ENCODE peak calls at places on chromosomes 12 and 14, in eight cellular contexts. H, N, R, V, A, C, Q and G are unnamed samples.

GRCh38 chr14:41986726-41987125 is 380.1 kb downstream of the LRFN5 start:
- DNase-seq in V (no peak), R (no peak), Q (peak), A (no peak), C (no peak), N (no peak), H (no peak), G (no peak)

GRCh38 chr12:124524231-124524925 is 43.0 kb downstream of the NCOR2 start:
- DNase-seq in C (no peak), H (no peak), N (no peak), A (no peak), R (no peak), Q (peak), V (no peak), G (peak)

GRCh38 chr12:76863811-76864210 is 15.0 kb downstream of the CSRP2 start:
- DNase-seq in N (no peak), R (no peak), H (no peak), V (no peak), A (no peak), Q (no peak), C (no peak), G (no peak)

GRCh38 chr12:48978291-48978740 is at the start of gene WNT1:
- DNase-seq in A (peak), N (no peak), C (no peak), H (no peak), V (no peak), R (no peak), Q (no peak), G (no peak)

GRCh38 chr12:28879379-28879778 is 269.7 kb upstream of the FAR2 start:
- DNase-seq in N (no peak), A (no peak), V (no peak), Q (no peak), H (no peak), C (no peak), R (no peak), G (no peak)

GRCh38 chr14:67167420-67168109 is 21.7 kb upstream of the GARIN2 start:
- DNase-seq in Q (peak), A (no peak), R (no peak), C (no peak), N (no peak), V (no peak), H (no peak), G (no peak)

GRCh38 chr12:55019784-55020183 is at the start of gene NEUROD4:
- DNase-seq in C (peak), R (peak), A (no peak), Q (peak), V (no peak), H (peak), N (no peak), G (peak)

GRCh38 chr12:29333178-29333577 is 47.8 kb downstream of the ERGIC2 start:
- DNase-seq in C (no peak), H (no peak), Q (no peak), A (no peak), R (no peak), V (no peak), N (no peak), G (no peak)

GRCh38 chr12:42756841-42757661 is 167.5 kb upstream of the PRICKLE1 start:
- DNase-seq in V (no peak), Q (peak), A (no peak), C (no peak), H (no peak), N (no peak), R (no peak), G (peak)

GRCh38 chr14:51004352-51004800 is 60.1 kb upstream of the PYGL start:
- DNase-seq in A (no peak), C (peak), H (no peak), V (no peak), R (no peak), Q (no peak), N (peak), G (no peak)

GRCh38 chr14:23415821-23416480 is 7.9 kb upstream of the MYH6 start:
- DNase-seq in Q (no peak), R (no peak), V (no peak), N (no peak), H (no peak), C (no peak), A (no peak), G (no peak)

GRCh38 chr12:107515446-107515958 is 170.1 kb upstream of the PWP1 start:
- DNase-seq in C (no peak), V (no peak), A (no peak), N (no peak), Q (peak), H (no peak), R (no peak), G (peak)

GRCh38 chr14:103744621-103745395 is 29.2 kb downstream of the ZFYVE21 start:
- DNase-seq in Q (no peak), R (no peak), H (no peak), N (no peak), V (no peak), A (no peak), C (no peak), G (no peak)

GRCh38 chr12:62631531-62632520 is 165.2 kb downstream of the MON2 start:
- DNase-seq in A (peak), H (peak), R (peak), N (peak), V (peak), C (peak), Q (peak), G (peak)

GRCh38 chr12:53096761-53097160 is 706 bp upstream of the IGFBP6 start:
- DNase-seq in H (no peak), N (no peak), R (no peak), Q (no peak), V (no peak), C (no peak), A (no peak), G (no peak)

GRCh38 chr12:92378682-92379479 is 233.2 kb upstream of the BTG1 start:
- DNase-seq in V (no peak), H (no peak), N (no peak), R (no peak), A (no peak), Q (no peak), C (no peak), G (no peak)

GRCh38 chr12:44317651-44318126 is 481.8 kb downstream of the TMEM117 start:
- DNase-seq in A (peak), N (no peak), R (no peak), H (no peak), C (no peak), Q (peak), V (no peak), G (peak)

GRCh38 chr12:42407306-42407705 is 81.3 kb downstream of the PPHLN1 start:
- DNase-seq in A (no peak), H (no peak), Q (no peak), V (no peak), N (no peak), R (no peak), C (no peak), G (no peak)

GRCh38 chr12:48796976-48797375 is 8.1 kb upstream of the ADCY6 start:
- DNase-seq in Q (no peak), C (no peak), R (no peak), N (no peak), A (no peak), H (no peak), V (no peak), G (no peak)

GRCh38 chr14:25150934-25151790 is 101.2 kb upstream of the STXBP6 start:
- DNase-seq in C (no peak), H (no peak), Q (peak), V (no peak), R (no peak), N (no peak), A (peak), G (no peak)

GRCh38 chr14:31895206-31895605 is 181.9 kb upstream of the ARHGAP5 start:
- DNase-seq in R (no peak), H (no peak), Q (peak), A (no peak), N (no peak), C (no peak), V (no peak), G (peak)

GRCh38 chr12:58393152-58393551 is 451.8 kb downstream of the ATP23 start:
- DNase-seq in C (no peak), V (no peak), H (no peak), R (no peak), A (no peak), Q (no peak), N (no peak), G (no peak)

GRCh38 chr14:44567997-44568396 is 60.9 kb upstream of the FSCB start:
- DNase-seq in R (no peak), V (no peak), A (no peak), N (no peak), H (no peak), C (no peak), Q (no peak), G (no peak)

GRCh38 chr12:114400925-114401324 is 5.0 kb downstream of the TBX5 start:
- DNase-seq in N (no peak), Q (peak), H (no peak), A (no peak), V (no peak), C (no peak), R (no peak), G (peak)

GRCh38 chr12:7113389-7113871 is 4.4 kb upstream of the C1RL start:
- DNase-seq in A (peak), V (peak), Q (peak), R (no peak), C (no peak), N (peak), H (no peak), G (no peak)

GRCh38 chr12:124217508-124217981 is 77.3 kb upstream of the RFLNA start:
- DNase-seq in Q (no peak), H (no peak), C (no peak), A (peak), R (no peak), V (no peak), N (no peak), G (no peak)

GRCh38 chr12:27549801-27550652 is 26.0 kb downstream of the PPFIBP1 start:
- DNase-seq in H (no peak), R (peak), A (no peak), V (peak), Q (peak), N (peak), C (peak), G (peak)

GRCh38 chr14:61812347-61813100 is 50.3 kb downstream of the SNAPC1 start:
- DNase-seq in R (no peak), A (peak), V (no peak), H (no peak), C (no peak), N (no peak), Q (peak), G (no peak)

GRCh38 chr14:85444685-85445084 is 85.3 kb upstream of the FLRT2 start:
- DNase-seq in N (no peak), Q (peak), A (peak), V (no peak), R (peak), C (no peak), H (no peak), G (no peak)

GRCh38 chr14:68813318-68813838 is 20.5 kb upstream of the ZFP36L1 start:
- DNase-seq in V (peak), Q (no peak), A (no peak), R (no peak), C (no peak), H (no peak), N (no peak), G (no peak)

GRCh38 chr14:95394981-95395737 is 75.5 kb upstream of the CLMN start:
- DNase-seq in Q (no peak), A (no peak), V (no peak), H (peak), R (no peak), N (no peak), C (no peak), G (no peak)

GRCh38 chr12:6761849-6762248 is 4.3 kb upstream of the PTMS start:
- DNase-seq in N (no peak), Q (no peak), C (no peak), V (no peak), R (no peak), A (no peak), H (no peak), G (no peak)

GRCh38 chr12:2768224-2768961 is 26.4 kb upstream of the FKBP4 start:
- DNase-seq in C (no peak), N (no peak), A (no peak), Q (no peak), V (no peak), R (no peak), H (no peak), G (no peak)

GRCh38 chr12:2765052-2765451 is 29.7 kb upstream of the FKBP4 start:
- DNase-seq in R (no peak), C (no peak), A (no peak), Q (no peak), V (no peak), N (no peak), H (no peak), G (no peak)

GRCh38 chr12:2769866-2770533 is 24.8 kb upstream of the FKBP4 start:
- DNase-seq in A (no peak), H (no peak), V (no peak), Q (no peak), R (no peak), N (peak), C (no peak), G (no peak)

GRCh38 chr12:2764398-2764797 is 30.4 kb upstream of the FKBP4 start:
- DNase-seq in N (no peak), C (no peak), V (no peak), R (no peak), Q (no peak), H (no peak), A (no peak), G (no peak)

GRCh38 chr12:2765608-2766007 is 29.2 kb upstream of the FKBP4 start:
- DNase-seq in V (no peak), N (no peak), C (no peak), H (no peak), Q (no peak), A (no peak), R (no peak), G (no peak)
- H3K27ac ChIP-seq in V (no peak), N (no peak), C (no peak), H (no peak), Q (no peak), A (no peak), R (no peak), G (no peak)

GRCh38 chr14:75522224-75522764 is at the start of gene BATF:
- DNase-seq in A (no peak), C (peak), Q (no peak), H (no peak), V (no peak), R (no peak), N (peak), G (no peak)

GRCh38 chr14:75522919-75523318 is 650 bp downstream of the BATF start:
- DNase-seq in V (no peak), C (no peak), H (no peak), N (no peak), R (no peak), A (no peak), Q (no peak), G (no peak)

GRCh38 chr14:75519826-75520692 is 2.2 kb upstream of the BATF start:
- DNase-seq in A (no peak), R (no peak), N (no peak), Q (peak), V (no peak), H (no peak), C (no peak), G (peak)

GRCh38 chr14:75520852-75521251 is 1.4 kb upstream of the BATF start:
- DNase-seq in R (no peak), H (no peak), Q (no peak), C (no peak), V (no peak), N (no peak), A (no peak), G (no peak)

GRCh38 chr14:75521415-75522199 is 662 bp upstream of the BATF start:
- DNase-seq in R (no peak), A (no peak), H (no peak), N (no peak), Q (no peak), C (no peak), V (no peak), G (no peak)
- H3K4me3 ChIP-seq in R (no peak), A (no peak), H (no peak), N (peak), Q (no peak), C (no peak), V (no peak), G (no peak)

DNA sequence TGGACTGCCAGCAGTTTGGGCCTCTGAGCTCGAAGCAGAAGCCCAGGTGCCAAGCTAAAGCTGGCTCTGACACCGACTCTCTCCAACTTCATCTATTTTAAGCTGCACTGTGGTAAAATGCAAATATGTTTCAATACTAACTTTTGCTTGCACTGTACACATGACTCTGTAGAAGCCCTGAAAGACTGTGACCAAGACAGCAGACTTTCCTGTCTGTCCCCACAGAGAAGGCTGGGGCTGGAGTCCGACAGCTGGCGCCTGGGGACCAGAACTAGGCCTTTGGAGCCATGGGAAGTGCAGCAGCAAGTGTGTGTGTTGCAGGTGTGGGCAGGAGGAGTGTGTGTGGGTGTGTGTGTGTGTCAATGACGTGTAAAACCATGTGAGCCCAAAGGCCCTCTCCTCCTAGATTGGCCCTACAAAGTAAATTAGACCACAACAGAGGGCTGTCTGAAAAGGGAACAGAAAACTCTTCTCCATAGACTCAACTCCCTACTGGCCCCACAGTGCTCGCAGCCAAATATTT is 16.4 kb upstream of the RAB35 start:
- DNase-seq in V (no peak), C (peak), N (peak), R (no peak), H (no peak), Q (no peak), A (no peak), G (no peak)
- TF ChIP-seq CTCF in V (no peak), C (no peak), N (no peak), R (no peak), H (no peak), Q (no peak), A (no peak), G (no peak)

DNA sequence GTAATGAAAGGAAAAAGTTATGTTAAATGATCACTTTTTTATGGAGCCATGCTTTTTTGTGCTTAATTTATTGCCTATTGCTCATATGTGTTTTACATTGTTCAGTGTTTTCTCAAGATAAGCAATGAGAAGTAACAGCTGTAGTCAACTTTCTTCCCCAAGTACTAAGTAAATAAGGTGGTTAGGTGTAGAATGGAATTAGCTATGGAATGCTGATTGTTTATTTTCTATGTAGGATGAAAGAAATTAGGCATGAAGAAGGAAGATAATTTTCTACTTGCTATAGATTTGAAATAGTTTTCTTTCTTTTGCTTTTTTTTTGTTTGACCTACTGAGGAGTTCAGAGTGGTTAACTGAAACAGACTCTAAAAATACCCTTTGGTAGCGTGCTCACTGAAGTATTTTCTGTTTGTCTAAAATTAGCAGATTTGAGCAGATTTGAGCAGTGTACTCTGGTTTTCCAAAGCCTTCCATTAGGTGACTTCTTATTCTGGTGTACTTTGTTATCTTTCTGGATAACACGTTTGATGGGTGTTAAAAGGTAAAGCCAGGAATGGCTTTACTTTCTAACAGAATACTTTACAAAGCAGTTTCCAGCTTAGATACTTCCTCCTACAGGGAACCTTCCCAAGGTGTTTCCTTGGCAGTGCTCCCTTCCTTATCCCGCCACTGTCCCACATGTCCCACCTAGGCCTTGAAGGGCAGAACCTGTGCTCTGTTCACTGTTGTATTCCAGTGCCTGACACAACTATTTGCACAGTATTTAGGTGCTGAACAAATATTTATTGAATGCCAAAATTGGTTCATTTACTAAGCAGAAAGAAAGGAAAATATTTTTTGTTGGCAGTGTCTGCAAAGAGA is 56.0 kb downstream of the RASSF3 start:
- DNase-seq in A (no peak), R (no peak), V (no peak), H (no peak), Q (peak), C (no peak), N (no peak), G (no peak)
- H3K27ac ChIP-seq in A (no peak), R (no peak), V (peak), H (no peak), Q (peak), C (no peak), N (peak), G (peak)